ENCODE peak calls at places on chromosomes 13 and 19, in eight cellular contexts. One of them, this sample, is unnamed.

GRCh38 chr19:53908106-53908932 is 759 bp upstream of the CACNG7 start:
- DNase-seq in aorta: no peak
- DNase-seq in transverse colon: no peak
- DNase-seq in epithelial cell of esophagus: peak; percentile 35
- DNase-seq in fibroblast of the aortic adventitia: peak; percentile 74
- DNase-seq in breast epithelium: no peak
- DNase-seq in endothelial cell of umbilical vein: peak; percentile 31
- DNase-seq in testis: peak; percentile 79
- DNase-seq in this sample: peak; percentile 68

GRCh38 chr19:31885280-31885853 is 460.0 kb upstream of the ZNF507 start:
- DNase-seq in aorta: no peak
- DNase-seq in transverse colon: no peak
- DNase-seq in epithelial cell of esophagus: no peak
- DNase-seq in fibroblast of the aortic adventitia: no peak
- DNase-seq in breast epithelium: no peak
- DNase-seq in endothelial cell of umbilical vein: no peak
- DNase-seq in testis: no peak
- DNase-seq in this sample: no peak

GRCh38 chr19:37953576-37954303 is 46.7 kb downstream of the SIPA1L3 start:
- DNase-seq in aorta: no peak
- DNase-seq in transverse colon: no peak
- DNase-seq in epithelial cell of esophagus: no peak
- DNase-seq in fibroblast of the aortic adventitia: peak; percentile 34
- DNase-seq in breast epithelium: no peak
- DNase-seq in endothelial cell of umbilical vein: no peak
- DNase-seq in testis: no peak
- DNase-seq in this sample: no peak

GRCh38 chr19:48491793-48492123 is 19.9 kb downstream of the LMTK3 start:
- DNase-seq in aorta: no peak
- DNase-seq in transverse colon: no peak
- DNase-seq in epithelial cell of esophagus: no peak
- DNase-seq in fibroblast of the aortic adventitia: no peak
- DNase-seq in breast epithelium: no peak
- DNase-seq in endothelial cell of umbilical vein: no peak
- DNase-seq in testis: no peak
- DNase-seq in this sample: no peak

GRCh38 chr13:80556291-80556690 is 215.4 kb upstream of the SPRY2 start:
- DNase-seq in aorta: no peak
- DNase-seq in transverse colon: no peak
- DNase-seq in epithelial cell of esophagus: peak; percentile 8
- DNase-seq in fibroblast of the aortic adventitia: no peak
- DNase-seq in breast epithelium: no peak
- DNase-seq in endothelial cell of umbilical vein: peak; percentile 30
- DNase-seq in testis: no peak
- DNase-seq in this sample: no peak

GRCh38 chr19:8457802-8458201 is 13.0 kb downstream of the HNRNPM start:
- DNase-seq in aorta: no peak
- DNase-seq in transverse colon: no peak
- DNase-seq in epithelial cell of esophagus: no peak
- DNase-seq in fibroblast of the aortic adventitia: peak; percentile 25
- DNase-seq in breast epithelium: no peak
- DNase-seq in endothelial cell of umbilical vein: no peak
- DNase-seq in testis: no peak
- DNase-seq in this sample: no peak

GRCh38 chr19:8307400-8307964 is 676 bp downstream of the CD320 start:
- DNase-seq in aorta: peak; percentile 78
- DNase-seq in transverse colon: peak; percentile 24
- DNase-seq in epithelial cell of esophagus: no peak
- DNase-seq in fibroblast of the aortic adventitia: no peak
- DNase-seq in breast epithelium: no peak
- DNase-seq in endothelial cell of umbilical vein: no peak
- DNase-seq in testis: peak; percentile 13
- DNase-seq in this sample: peak; percentile 33

GRCh38 chr19:5113101-5113557 is 144.2 kb downstream of the KDM4B start:
- DNase-seq in aorta: no peak
- DNase-seq in transverse colon: no peak
- DNase-seq in epithelial cell of esophagus: no peak
- DNase-seq in fibroblast of the aortic adventitia: peak; percentile 26
- DNase-seq in breast epithelium: no peak
- DNase-seq in endothelial cell of umbilical vein: no peak
- DNase-seq in testis: no peak
- DNase-seq in this sample: peak; percentile 72

GRCh38 chr19:46787331-46788100 is 878 bp downstream of the SLC1A5 start:
- DNase-seq in aorta: peak; percentile 90
- DNase-seq in transverse colon: peak; percentile 62
- DNase-seq in epithelial cell of esophagus: peak; percentile 52
- DNase-seq in fibroblast of the aortic adventitia: peak; percentile 82
- DNase-seq in breast epithelium: no peak
- DNase-seq in endothelial cell of umbilical vein: peak; percentile 64
- DNase-seq in testis: peak; percentile 74
- DNase-seq in this sample: peak; percentile 84

GRCh38 chr19:4390017-4390861 is 10.1 kb downstream of the SH3GL1 start:
- DNase-seq in aorta: no peak
- DNase-seq in transverse colon: peak; percentile 30
- DNase-seq in epithelial cell of esophagus: no peak
- DNase-seq in fibroblast of the aortic adventitia: peak; percentile 63
- DNase-seq in breast epithelium: no peak
- DNase-seq in endothelial cell of umbilical vein: peak; percentile 85
- DNase-seq in testis: peak; percentile 43
- DNase-seq in this sample: no peak

DNA sequence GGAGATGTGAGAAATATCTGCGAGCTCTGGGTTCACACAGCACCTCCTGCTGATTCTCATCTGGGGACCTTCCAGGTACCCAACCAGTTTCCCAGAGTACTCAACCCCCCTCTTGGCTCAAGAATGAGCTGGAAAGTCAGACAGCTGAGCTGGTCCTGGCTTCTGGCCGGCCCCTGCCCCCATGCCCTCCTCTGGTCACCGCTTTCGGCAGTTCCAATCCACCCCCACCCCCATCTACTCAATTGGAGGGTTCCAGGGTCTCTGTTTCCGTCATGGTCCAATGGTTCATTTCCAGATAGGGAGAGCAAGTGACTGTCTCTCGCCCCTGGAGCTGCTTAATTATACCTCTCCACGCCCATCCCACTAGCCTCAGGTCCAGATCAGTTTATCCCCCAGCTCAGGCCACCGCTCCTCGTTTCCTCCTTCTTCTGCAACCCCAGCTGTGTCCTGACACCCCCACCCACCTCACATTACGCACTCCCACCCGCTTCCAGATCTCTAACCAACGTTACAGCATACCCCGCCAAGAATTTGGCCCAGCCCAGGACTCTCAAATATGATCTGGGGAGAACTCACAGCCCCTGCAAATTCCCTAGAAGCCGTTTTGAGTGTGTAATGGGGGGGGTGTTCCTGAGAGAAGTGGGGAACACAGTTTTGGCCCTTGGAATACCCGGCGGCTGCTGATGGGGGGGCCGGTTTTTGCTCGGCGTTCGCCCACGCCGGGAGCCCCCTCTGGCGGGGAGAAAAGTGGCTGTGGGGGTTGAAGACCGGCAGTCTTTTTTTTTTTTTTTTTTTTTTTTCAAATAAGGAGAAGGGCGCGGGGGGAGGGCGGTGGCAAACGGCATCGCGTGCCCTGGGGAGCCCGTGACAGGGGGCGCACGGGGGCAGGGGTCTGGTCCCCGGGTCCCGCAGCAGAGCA is 1.8 kb upstream of the PDE4A start:
- DNase-seq in aorta: no peak
- DNase-seq in transverse colon: no peak
- DNase-seq in epithelial cell of esophagus: no peak
- DNase-seq in fibroblast of the aortic adventitia: peak; percentile 22
- DNase-seq in breast epithelium: no peak
- DNase-seq in endothelial cell of umbilical vein: no peak
- DNase-seq in testis: no peak
- DNase-seq in this sample: peak; percentile 75
- H3K4me3 ChIP-seq in aorta: no peak overlapping the region
- H3K4me3 ChIP-seq in transverse colon: no peak overlapping the region
- H3K4me3 ChIP-seq in epithelial cell of esophagus: no peak overlapping the region
- H3K4me3 ChIP-seq in fibroblast of the aortic adventitia: no peak overlapping the region
- H3K4me3 ChIP-seq in breast epithelium: peak overlapping the region; percentile 60
- H3K4me3 ChIP-seq in endothelial cell of umbilical vein: no peak overlapping the region
- H3K4me3 ChIP-seq in testis: no peak overlapping the region
- H3K4me3 ChIP-seq in this sample: peak overlapping the region; percentile 99

DNA sequence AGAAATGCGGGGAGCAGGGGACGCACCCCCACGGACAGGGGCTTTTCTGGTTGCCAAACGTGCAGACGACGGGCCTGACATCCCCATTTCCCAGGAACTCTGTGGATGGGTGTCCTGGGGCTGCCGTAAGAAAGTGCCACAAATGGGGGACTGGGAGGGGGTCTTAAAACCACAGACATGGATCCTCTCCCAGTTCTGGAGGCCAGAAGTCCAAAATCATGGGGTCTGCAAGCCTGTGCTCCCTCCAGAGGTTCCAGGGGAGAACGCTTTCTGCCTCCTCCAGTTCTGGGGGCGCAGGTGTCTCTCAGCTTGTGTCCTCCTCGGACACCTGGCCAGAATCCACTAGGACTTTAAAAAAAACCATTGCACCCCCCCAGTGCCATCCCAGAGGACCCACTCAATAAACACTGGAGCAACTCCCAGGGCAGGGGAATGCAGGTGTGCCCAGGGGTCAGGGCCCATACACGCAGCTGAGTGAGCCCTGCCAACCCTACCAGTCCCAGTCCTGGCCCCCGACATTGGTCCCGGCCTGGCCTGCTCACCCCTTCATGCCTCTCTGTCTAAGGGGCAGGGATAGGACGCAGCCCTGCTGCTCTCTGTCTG is 103.9 kb downstream of the GADD45B start:
- DNase-seq in aorta: peak; percentile 61
- DNase-seq in transverse colon: no peak
- DNase-seq in epithelial cell of esophagus: no peak
- DNase-seq in fibroblast of the aortic adventitia: no peak
- DNase-seq in breast epithelium: no peak
- DNase-seq in endothelial cell of umbilical vein: no peak
- DNase-seq in testis: no peak
- DNase-seq in this sample: no peak
- H3K4me3 ChIP-seq in aorta: no peak overlapping the region
- H3K4me3 ChIP-seq in transverse colon: peak overlapping the region; percentile 27
- H3K4me3 ChIP-seq in epithelial cell of esophagus: no peak overlapping the region
- H3K4me3 ChIP-seq in fibroblast of the aortic adventitia: peak overlapping the region; percentile 57
- H3K4me3 ChIP-seq in breast epithelium: peak overlapping the region; percentile 78
- H3K4me3 ChIP-seq in endothelial cell of umbilical vein: no peak overlapping the region
- H3K4me3 ChIP-seq in testis: peak overlapping the region; percentile 35
- H3K4me3 ChIP-seq in this sample: no peak overlapping the region

GRCh38 chr13:33838567-33839131 is 20.7 kb downstream of the RFC3 start:
- DNase-seq in aorta: no peak
- DNase-seq in transverse colon: no peak
- DNase-seq in epithelial cell of esophagus: no peak
- DNase-seq in fibroblast of the aortic adventitia: peak; percentile 85
- DNase-seq in breast epithelium: no peak
- DNase-seq in endothelial cell of umbilical vein: no peak
- DNase-seq in testis: no peak
- DNase-seq in this sample: no peak
- H3K4me3 ChIP-seq in aorta: no peak overlapping the region
- H3K4me3 ChIP-seq in transverse colon: no peak overlapping the region
- H3K4me3 ChIP-seq in epithelial cell of esophagus: no peak overlapping the region
- H3K4me3 ChIP-seq in fibroblast of the aortic adventitia: no peak overlapping the region
- H3K4me3 ChIP-seq in breast epithelium: no peak overlapping the region
- H3K4me3 ChIP-seq in endothelial cell of umbilical vein: no peak overlapping the region
- H3K4me3 ChIP-seq in testis: no peak overlapping the region
- H3K4me3 ChIP-seq in this sample: no peak overlapping the region

GRCh38 chr19:39144487-39145071 is 19.0 kb downstream of the PAK4 start:
- DNase-seq in aorta: no peak
- DNase-seq in transverse colon: no peak
- DNase-seq in epithelial cell of esophagus: no peak
- DNase-seq in fibroblast of the aortic adventitia: peak; percentile 57
- DNase-seq in breast epithelium: no peak
- DNase-seq in endothelial cell of umbilical vein: peak; percentile 90
- DNase-seq in testis: no peak
- DNase-seq in this sample: peak; percentile 63
- H3K4me3 ChIP-seq in aorta: no peak overlapping the region
- H3K4me3 ChIP-seq in transverse colon: peak overlapping the region; percentile 7
- H3K4me3 ChIP-seq in epithelial cell of esophagus: no peak overlapping the region
- H3K4me3 ChIP-seq in fibroblast of the aortic adventitia: no peak overlapping the region
- H3K4me3 ChIP-seq in breast epithelium: peak overlapping the region; percentile 45
- H3K4me3 ChIP-seq in endothelial cell of umbilical vein: no peak overlapping the region
- H3K4me3 ChIP-seq in testis: no peak overlapping the region
- H3K4me3 ChIP-seq in this sample: no peak overlapping the region

GRCh38 chr19:2333807-2334211 is 5.3 kb downstream of the SPPL2B start:
- DNase-seq in aorta: no peak
- DNase-seq in transverse colon: no peak
- DNase-seq in epithelial cell of esophagus: no peak
- DNase-seq in fibroblast of the aortic adventitia: no peak
- DNase-seq in breast epithelium: no peak
- DNase-seq in endothelial cell of umbilical vein: no peak
- DNase-seq in testis: no peak
- DNase-seq in this sample: no peak

GRCh38 chr19:2330632-2331284 is 2.3 kb downstream of the SPPL2B start:
- DNase-seq in aorta: no peak
- DNase-seq in transverse colon: peak; percentile 93
- DNase-seq in epithelial cell of esophagus: no peak
- DNase-seq in fibroblast of the aortic adventitia: no peak
- DNase-seq in breast epithelium: no peak
- DNase-seq in endothelial cell of umbilical vein: no peak
- DNase-seq in testis: no peak
- DNase-seq in this sample: no peak

GRCh38 chr19:2333027-2333806 is 4.7 kb downstream of the SPPL2B start:
- DNase-seq in aorta: no peak
- DNase-seq in transverse colon: peak; percentile 64
- DNase-seq in epithelial cell of esophagus: no peak
- DNase-seq in fibroblast of the aortic adventitia: no peak
- DNase-seq in breast epithelium: no peak
- DNase-seq in endothelial cell of umbilical vein: no peak
- DNase-seq in testis: no peak
- DNase-seq in this sample: no peak

GRCh38 chr19:2331601-2332246 is 3.2 kb downstream of the SPPL2B start:
- DNase-seq in aorta: no peak
- DNase-seq in transverse colon: no peak
- DNase-seq in epithelial cell of esophagus: no peak
- DNase-seq in fibroblast of the aortic adventitia: no peak
- DNase-seq in breast epithelium: no peak
- DNase-seq in endothelial cell of umbilical vein: no peak
- DNase-seq in testis: no peak
- DNase-seq in this sample: no peak

DNA sequence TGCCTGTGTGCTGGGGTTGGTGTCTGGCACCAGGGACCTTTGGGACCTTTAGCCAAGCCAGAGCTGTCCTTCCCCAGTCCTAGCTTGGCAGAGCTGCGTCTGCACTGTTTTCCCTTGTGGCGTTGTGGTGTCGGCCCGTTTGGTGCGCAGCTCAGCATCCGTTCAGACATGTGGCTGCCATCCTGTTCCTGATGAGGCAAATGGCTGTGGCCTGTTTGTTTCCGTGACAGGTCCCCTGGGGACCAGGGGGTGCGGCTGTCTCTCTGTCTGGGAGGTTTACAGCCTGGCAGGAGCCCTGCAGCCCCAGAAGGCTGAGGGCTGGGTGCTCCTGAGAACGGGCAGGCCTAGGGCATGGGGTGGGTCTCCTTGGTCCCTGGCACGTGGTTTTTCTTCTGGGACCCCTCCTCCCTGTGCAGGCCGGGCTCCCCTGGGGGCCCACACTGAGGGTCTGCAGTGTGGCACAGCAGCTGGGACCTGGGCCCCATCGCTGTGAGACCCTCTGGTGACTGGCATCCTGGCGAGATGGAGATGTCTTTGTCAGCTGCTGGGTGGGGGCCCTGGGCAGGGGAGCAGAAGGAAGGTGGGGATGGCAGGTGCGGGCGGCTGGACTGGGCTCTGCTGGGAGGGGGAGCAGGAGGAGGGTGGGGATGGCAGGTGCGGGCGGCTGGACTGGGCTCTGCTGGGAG is 4.0 kb downstream of the SPPL2B start:
- DNase-seq in aorta: no peak
- DNase-seq in transverse colon: peak; percentile 69
- DNase-seq in epithelial cell of esophagus: no peak
- DNase-seq in fibroblast of the aortic adventitia: no peak
- DNase-seq in breast epithelium: no peak
- DNase-seq in endothelial cell of umbilical vein: no peak
- DNase-seq in testis: no peak
- DNase-seq in this sample: peak; percentile 92
- H3K4me3 ChIP-seq in aorta: no peak overlapping the region
- H3K4me3 ChIP-seq in transverse colon: peak overlapping the region; percentile 5
- H3K4me3 ChIP-seq in epithelial cell of esophagus: no peak overlapping the region
- H3K4me3 ChIP-seq in fibroblast of the aortic adventitia: no peak overlapping the region
- H3K4me3 ChIP-seq in breast epithelium: peak overlapping the region; percentile 11
- H3K4me3 ChIP-seq in endothelial cell of umbilical vein: no peak overlapping the region
- H3K4me3 ChIP-seq in testis: no peak overlapping the region
- H3K4me3 ChIP-seq in this sample: peak overlapping the region; percentile 23

This sample was measured in BE2C.